ENCODE peak calls at places on chromosomes 4 and X, in nine cellular contexts. E is OCI-LY7; U is right lobe of liver; Z is tibial artery; O is naive thymus-derived CD4-positive, alpha-beta T cell; K is uterus; H is lung; M is heart right ventricle; A is thyroid gland. S is an unnamed sample. For H3K4me1, the result is how much of the 10 kb centered on the place peaks cover.

GRCh38 chr4:176193898-176194297 is 1.5 kb downstream of the SPATA4 start:
- DNase-seq in E (no peak), U (no peak), Z (no peak), O (no peak), K (no peak), H (no peak), M (no peak), A (no peak), S (no peak)

GRCh38 chr4:68373513-68373912 is 23.6 kb upstream of the YTHDC1 start:
- DNase-seq in E (no peak), U (peak), Z (peak), O (peak), K (peak), H (peak), M (peak), A (peak), S (peak)

GRCh38 chrX:41695464-41695863 is 6.7 kb downstream of the GPR34 start:
- DNase-seq in E (no peak), U (no peak), Z (no peak), O (no peak), K (no peak), H (no peak), M (no peak), A (no peak), S (peak)

GRCh38 chrX:70001269-70001668 is 48.5 kb downstream of the AWAT2 start:
- DNase-seq in E (no peak), U (no peak), Z (no peak), O (no peak), K (no peak), H (no peak), M (peak), A (no peak), S (no peak)

GRCh38 chr4:26860922-26861433 is 337 bp downstream of the STIM2 start:
- DNase-seq in E (peak), U (peak), Z (peak), O (peak), K (peak), H (peak), M (no peak), A (peak), S (no peak)

GRCh38 chrX:118286066-118286758 is 59.7 kb upstream of the WDR44 start:
- DNase-seq in E (no peak), U (no peak), Z (no peak), O (no peak), K (no peak), H (no peak), M (no peak), A (no peak), S (no peak)

GRCh38 chr4:155603360-155603891 is 63.2 kb upstream of the GUCY1A1 start:
- DNase-seq in E (no peak), U (no peak), Z (no peak), O (no peak), K (no peak), H (no peak), M (no peak), A (no peak), S (no peak)

GRCh38 chrX:3638280-3638873 is 75.1 kb downstream of the PRKX start:
- DNase-seq in E (peak), U (no peak), Z (no peak), O (no peak), K (peak), H (no peak), M (peak), A (peak), S (no peak)

GRCh38 chr4:159206427-159206871 is 103.6 kb downstream of the RAPGEF2 start:
- DNase-seq in E (no peak), U (no peak), Z (no peak), O (peak), K (no peak), H (no peak), M (no peak), A (no peak), S (no peak)

DNA sequence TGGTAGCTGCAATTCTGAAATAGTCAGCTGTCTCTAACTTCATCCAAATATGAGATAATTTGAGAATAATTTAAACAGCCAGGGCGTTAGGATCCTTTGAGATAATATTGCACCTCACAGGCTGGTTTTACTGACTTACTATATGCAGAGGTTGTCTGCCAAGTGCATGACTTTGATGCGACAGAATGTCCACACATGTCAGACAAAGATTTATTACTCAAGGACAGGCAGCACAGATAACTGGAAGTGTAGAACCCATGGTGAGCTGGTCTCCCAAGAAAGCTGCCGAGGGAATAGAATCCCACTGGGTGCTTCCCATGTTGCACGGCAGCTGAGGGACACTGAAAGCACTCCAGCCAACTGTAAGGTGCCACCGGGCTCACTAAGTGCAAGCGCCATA is 166.2 kb upstream of the GALNTL6 start:
- DNase-seq in E (no peak), U (no peak), Z (no peak), O (no peak), K (no peak), H (no peak), M (no peak), A (no peak), S (no peak)
- H3K4me3 ChIP-seq in E (no peak), U (no peak), Z (no peak), O (no peak), K (no peak), H (no peak), M (no peak), A (no peak), S (no peak)

GRCh38 chrX:20374450-20374849 is 107.7 kb upstream of the RPS6KA3 start:
- DNase-seq in E (no peak), U (no peak), Z (no peak), O (no peak), K (no peak), H (no peak), M (no peak), A (no peak), S (no peak)
- H3K27ac ChIP-seq in E (no peak), U (no peak), Z (no peak), O (no peak), K (no peak), H (no peak), M (no peak), A (no peak), S (no peak)

GRCh38 chrX:130083107-130083490 is 27.2 kb downstream of the ELF4 start:
- DNase-seq in E (no peak), U (no peak), Z (no peak), O (no peak), K (no peak), H (no peak), M (no peak), A (no peak), S (no peak)
- H3K4me1 ChIP-seq in E (half or more), U (under half), Z (under half), O (under half), K (under half), H (under half), M (under half), A (under half), S (half or more)

GRCh38 chrX:103063191-103063845 is 653 bp downstream of the BEX1 start:
- DNase-seq in E (no peak), U (no peak), Z (no peak), O (no peak), K (no peak), H (no peak), M (no peak), A (peak), S (no peak)
- H3K4me3 ChIP-seq in E (no peak), U (no peak), Z (peak), O (no peak), K (peak), H (peak), M (peak), A (no peak), S (no peak)

GRCh38 chrX:104324461-104324860 is 69.7 kb upstream of the ESX1 start:
- DNase-seq in E (no peak), U (no peak), Z (no peak), O (no peak), K (no peak), H (no peak), M (no peak), A (no peak), S (no peak)

GRCh38 chrX:104318330-104319009 is 63.7 kb upstream of the ESX1 start:
- DNase-seq in E (no peak), U (peak), Z (no peak), O (no peak), K (no peak), H (no peak), M (no peak), A (no peak), S (no peak)

GRCh38 chrX:104316739-104317138 is 62.0 kb upstream of the ESX1 start:
- DNase-seq in E (no peak), U (no peak), Z (no peak), O (no peak), K (no peak), H (no peak), M (no peak), A (no peak), S (no peak)

GRCh38 chrX:104315555-104315954 is 60.8 kb upstream of the ESX1 start:
- DNase-seq in E (no peak), U (no peak), Z (no peak), O (no peak), K (no peak), H (no peak), M (no peak), A (no peak), S (no peak)

DNA sequence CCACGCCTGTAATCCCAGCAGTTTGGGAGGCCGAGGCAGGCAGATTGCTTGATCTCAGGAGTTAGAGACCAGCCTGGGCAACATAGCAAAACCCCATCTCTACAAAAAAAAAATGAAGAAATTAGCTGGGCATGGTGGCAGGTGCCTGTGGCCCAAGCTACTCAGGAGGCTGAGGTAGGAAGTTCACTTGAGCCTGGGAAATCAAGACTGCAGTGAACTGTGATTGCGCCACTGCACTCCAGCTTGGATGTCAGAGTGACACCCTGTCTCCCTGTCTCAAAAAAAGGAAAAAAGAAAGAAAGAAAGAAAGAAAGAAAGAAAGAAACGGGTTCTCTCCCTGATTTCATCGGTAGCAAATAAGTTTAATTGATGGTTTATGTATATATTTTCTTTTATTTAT is 64.6 kb upstream of the ESX1 start:
- DNase-seq in E (no peak), U (no peak), Z (no peak), O (no peak), K (no peak), H (no peak), M (no peak), A (no peak), S (no peak)
- H3K27ac ChIP-seq in E (no peak), U (no peak), Z (no peak), O (no peak), K (no peak), H (no peak), M (no peak), A (no peak), S (no peak)

GRCh38 chr4:80129785-80130184 is 56.8 kb upstream of the ANTXR2 start:
- DNase-seq in E (no peak), U (no peak), Z (no peak), O (no peak), K (no peak), H (no peak), M (no peak), A (no peak), S (no peak)
- H3K4me1 ChIP-seq in E (under half), U (under half), Z (under half), O (under half), K (under half), H (under half), M (under half), A (under half), S (under half)

DNA sequence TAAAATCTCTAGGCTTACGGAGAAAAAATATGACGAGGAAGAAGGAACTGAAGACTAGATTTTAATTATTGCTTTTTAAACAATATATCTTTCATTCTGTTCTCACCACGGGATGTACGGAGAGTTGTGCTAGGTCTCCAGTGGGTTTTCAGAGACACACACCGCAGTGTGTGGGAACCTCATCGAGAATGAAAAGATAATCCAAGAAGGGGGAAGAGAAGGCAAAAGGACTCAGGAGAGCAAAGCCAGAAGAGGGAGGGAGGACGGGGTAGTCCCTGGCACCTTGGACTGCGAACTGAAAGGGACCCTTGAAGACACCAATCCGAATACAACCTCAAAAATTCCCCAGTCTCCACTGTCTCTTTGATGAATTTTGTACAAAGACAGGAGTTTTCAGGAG is 907 bp upstream of the LEF1 start:
- DNase-seq in E (no peak), U (no peak), Z (no peak), O (no peak), K (no peak), H (no peak), M (no peak), A (no peak), S (no peak)
- H3K4me3 ChIP-seq in E (peak), U (no peak), Z (no peak), O (peak), K (no peak), H (no peak), M (no peak), A (no peak), S (no peak)

GRCh38 chrX:33969105-33969504 is 163.0 kb downstream of the FAM47A start:
- DNase-seq in E (no peak), U (no peak), Z (no peak), O (no peak), K (no peak), H (no peak), M (no peak), A (no peak), S (no peak)

GRCh38 chrX:33970028-33970932 is 161.8 kb downstream of the FAM47A start:
- DNase-seq in E (no peak), U (no peak), Z (no peak), O (no peak), K (no peak), H (no peak), M (no peak), A (peak), S (no peak)

DNA sequence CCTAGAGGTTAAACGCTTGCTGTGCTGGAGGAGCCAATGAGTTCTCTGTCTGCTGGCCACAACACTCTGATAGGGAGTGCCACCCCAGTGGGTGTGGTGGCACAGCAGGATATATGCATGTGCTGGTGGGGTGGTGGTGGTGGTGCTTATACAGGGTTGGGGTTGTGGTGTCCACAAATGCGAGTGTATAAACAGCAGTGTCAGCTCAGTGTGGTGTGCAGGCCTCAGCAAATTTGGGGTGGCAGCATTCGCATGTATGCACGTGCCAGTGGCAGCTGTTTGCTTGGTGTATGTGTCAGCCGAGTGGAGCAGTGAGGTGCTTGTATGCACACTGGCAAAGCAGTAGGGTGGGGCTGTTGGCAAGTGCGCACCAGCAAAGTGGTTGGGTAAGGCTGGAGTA is 157.4 kb downstream of the FAM47A start:
- DNase-seq in E (no peak), U (no peak), Z (no peak), O (no peak), K (no peak), H (no peak), M (no peak), A (no peak), S (no peak)
- H3K27ac ChIP-seq in E (no peak), U (no peak), Z (no peak), O (no peak), K (no peak), H (no peak), M (no peak), A (no peak), S (no peak)

DNA sequence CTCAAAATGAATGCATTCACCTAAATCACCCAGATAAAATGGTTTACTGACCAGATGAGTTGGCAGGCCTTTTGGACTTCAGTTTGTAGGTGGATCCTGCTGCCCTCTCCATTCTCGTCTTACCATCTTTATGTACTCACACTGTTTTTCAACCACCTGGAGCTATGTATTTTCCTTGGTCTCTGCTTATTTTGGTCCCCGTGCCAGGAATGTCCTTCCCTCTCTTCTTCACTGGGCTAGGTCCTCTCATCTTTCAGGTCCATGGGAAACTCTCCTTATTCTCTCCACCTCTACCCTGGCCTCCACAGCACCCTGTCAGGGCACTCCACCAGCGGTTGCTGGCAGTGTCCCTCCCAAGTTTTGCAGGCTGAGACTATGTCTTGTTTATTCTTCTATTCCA is 2.6 kb downstream of the GPRIN3 start:
- DNase-seq in E (no peak), U (no peak), Z (no peak), O (no peak), K (no peak), H (no peak), M (no peak), A (no peak), S (no peak)
- H3K4me1 ChIP-seq in E (half or more), U (under half), Z (under half), O (under half), K (under half), H (under half), M (half or more), A (under half), S (under half)

GRCh38 chrX:103360092-103360491 is 3.8 kb downstream of the TCEAL9 start:
- DNase-seq in E (no peak), U (no peak), Z (no peak), O (no peak), K (no peak), H (no peak), M (no peak), A (no peak), S (no peak)

GRCh38 chrX:103357871-103358270 is 1.6 kb downstream of the TCEAL9 start:
- DNase-seq in E (no peak), U (no peak), Z (no peak), O (no peak), K (no peak), H (no peak), M (no peak), A (no peak), S (no peak)

GRCh38 chrX:103356023-103356798 is at the start of gene TCEAL9:
- DNase-seq in E (peak), U (peak), Z (peak), O (no peak), K (peak), H (peak), M (peak), A (peak), S (no peak)

GRCh38 chrX:103360916-103361315 is 4.6 kb downstream of the TCEAL9 start:
- DNase-seq in E (no peak), U (no peak), Z (no peak), O (no peak), K (no peak), H (no peak), M (no peak), A (no peak), S (no peak)

GRCh38 chrX:103356897-103357296 is 591 bp downstream of the TCEAL9 start:
- DNase-seq in E (no peak), U (no peak), Z (peak), O (no peak), K (peak), H (no peak), M (peak), A (peak), S (no peak)
- H3K4me3 ChIP-seq in E (peak), U (peak), Z (peak), O (peak), K (peak), H (peak), M (peak), A (no peak), S (peak)